ENCODE peak calls at places on chromosome 2, in four cellular contexts. One of them, this sample, is unnamed.

GRCh38 chr2:10584843-10585475 is 104.8 kb downstream of the NOL10 start:
- DNase-seq in AG08395: peak
- DNase-seq in T-cell: no peak
- DNase-seq in A673: no peak
- DNase-seq in this sample: no peak

GRCh38 chr2:164910091-164910899 is 45.0 kb downstream of the SLC38A11 start:
- DNase-seq in AG08395: no peak
- DNase-seq in T-cell: no peak
- DNase-seq in A673: no peak
- DNase-seq in this sample: no peak

GRCh38 chr2:25787020-25787419 is 91.3 kb downstream of the ASXL2 start:
- DNase-seq in AG08395: no peak
- DNase-seq in T-cell: no peak
- DNase-seq in A673: no peak
- DNase-seq in this sample: no peak

GRCh38 chr2:86622878-86623548 is 652 bp downstream of the RNF103 start:
- DNase-seq in AG08395: peak
- DNase-seq in T-cell: peak
- DNase-seq in A673: peak
- DNase-seq in this sample: no peak

GRCh38 chr2:203796278-203796677 is 71.3 kb upstream of the CTLA4 start:
- DNase-seq in AG08395: no peak
- DNase-seq in T-cell: no peak
- DNase-seq in A673: no peak
- DNase-seq in this sample: no peak

GRCh38 chr2:1234731-1235308 is 178.4 kb upstream of the TPO start:
- DNase-seq in AG08395: no peak
- DNase-seq in T-cell: no peak
- DNase-seq in A673: no peak
- DNase-seq in this sample: no peak

GRCh38 chr2:99659874-99660273 is 170.1 kb upstream of the REV1 start:
- DNase-seq in AG08395: no peak
- DNase-seq in T-cell: no peak
- DNase-seq in A673: no peak
- DNase-seq in this sample: no peak

GRCh38 chr2:38159171-38159570 is 83.2 kb upstream of the CYP1B1 start:
- DNase-seq in AG08395: no peak
- DNase-seq in T-cell: no peak
- DNase-seq in A673: no peak
- DNase-seq in this sample: no peak

GRCh38 chr2:196586511-196586991 is 53.0 kb upstream of the CCDC150 start:
- DNase-seq in AG08395: peak
- DNase-seq in T-cell: no peak
- DNase-seq in A673: peak
- DNase-seq in this sample: no peak

GRCh38 chr2:36330456-36331395 is 24.9 kb upstream of the CRIM1 start:
- DNase-seq in AG08395: peak
- DNase-seq in T-cell: no peak
- DNase-seq in A673: no peak
- DNase-seq in this sample: no peak

GRCh38 chr2:86068098-86069047 is 37.3 kb downstream of the POLR1A start:
- DNase-seq in AG08395: peak
- DNase-seq in T-cell: peak
- DNase-seq in A673: no peak
- DNase-seq in this sample: no peak

GRCh38 chr2:159760321-159760720 is 37.7 kb downstream of the CD302 start:
- DNase-seq in AG08395: no peak
- DNase-seq in T-cell: no peak
- DNase-seq in A673: no peak
- DNase-seq in this sample: no peak

GRCh38 chr2:71962350-71962749 is 185.3 kb downstream of the CYP26B1 start:
- DNase-seq in AG08395: no peak
- DNase-seq in T-cell: no peak
- DNase-seq in A673: no peak
- DNase-seq in this sample: no peak

GRCh38 chr2:121884515-121884915 is 129.1 kb downstream of the TSN start:
- DNase-seq in AG08395: no peak
- DNase-seq in T-cell: no peak
- DNase-seq in A673: no peak
- DNase-seq in this sample: no peak

GRCh38 chr2:26530141-26530540 is 52.2 kb upstream of the OTOF start:
- DNase-seq in AG08395: no peak
- DNase-seq in T-cell: no peak
- DNase-seq in A673: no peak
- DNase-seq in this sample: no peak

GRCh38 chr2:20609349-20609994 is 41.4 kb downstream of the HS1BP3 start:
- DNase-seq in AG08395: peak
- DNase-seq in T-cell: no peak
- DNase-seq in A673: peak
- DNase-seq in this sample: no peak

GRCh38 chr2:10019174-10019971 is 24.0 kb upstream of the KLF11 start:
- DNase-seq in AG08395: no peak
- DNase-seq in T-cell: no peak
- DNase-seq in A673: no peak
- DNase-seq in this sample: no peak

GRCh38 chr2:232588680-232589585 is 38.4 kb downstream of the EIF4E2 start:
- DNase-seq in AG08395: peak
- DNase-seq in T-cell: no peak
- DNase-seq in A673: no peak
- DNase-seq in this sample: no peak

GRCh38 chr2:121944072-121944829 is 188.8 kb downstream of the TSN start:
- DNase-seq in AG08395: peak
- DNase-seq in T-cell: no peak
- DNase-seq in A673: peak
- DNase-seq in this sample: no peak

GRCh38 chr2:9287400-9288059 is 80.9 kb downstream of the ASAP2 start:
- DNase-seq in AG08395: peak
- DNase-seq in T-cell: no peak
- DNase-seq in A673: no peak
- DNase-seq in this sample: peak

GRCh38 chr2:215903208-215903607 is 110.1 kb downstream of the MREG start:
- DNase-seq in AG08395: no peak
- DNase-seq in T-cell: no peak
- DNase-seq in A673: no peak
- DNase-seq in this sample: no peak

GRCh38 chr2:189679224-189679623 is 4.8 kb downstream of the ANKAR start:
- DNase-seq in AG08395: no peak
- DNase-seq in T-cell: no peak
- DNase-seq in A673: no peak
- DNase-seq in this sample: no peak

GRCh38 chr2:102027036-102027702 is 35.4 kb downstream of the IL1R2 start:
- DNase-seq in AG08395: peak
- DNase-seq in T-cell: no peak
- DNase-seq in A673: no peak
- DNase-seq in this sample: no peak

GRCh38 chr2:218255441-218255840 is 5.4 kb upstream of the GPBAR1 start:
- DNase-seq in AG08395: peak
- DNase-seq in T-cell: no peak
- DNase-seq in A673: no peak
- DNase-seq in this sample: no peak